ENCODE peak calls at places on chromosomes 3 and 15, in five cellular contexts. Z is mesendoderm, P is tibial nerve, T is left ventricle myocardium inferior, O is ovary. G is an unnamed sample. For H3K27me3 and H3K4me1, the result is how much of the 10 kb centered on the place peaks cover.

GRCh38 chr15:76553564-76553963 is 217.0 kb downstream of the ISL2 start:
- DNase-seq in Z (no peak), P (no peak), T (no peak), O (no peak), G (no peak)

GRCh38 chr3:98110191-98110908 is 20.2 kb upstream of the OR5H1 start:
- DNase-seq in Z (peak), P (no peak), T (no peak), O (no peak), G (no peak)

GRCh38 chr3:10188798-10189556 is 24.3 kb downstream of the IRAK2 start:
- DNase-seq in Z (no peak), P (no peak), T (no peak), O (no peak), G (no peak)

GRCh38 chr3:54967586-54968244 is 39.9 kb upstream of the LRTM1 start:
- DNase-seq in Z (no peak), P (no peak), T (no peak), O (no peak), G (no peak)

GRCh38 chr3:126873416-126873815 is 109.5 kb upstream of the PLXNA1 start:
- DNase-seq in Z (no peak), P (no peak), T (no peak), O (no peak), G (no peak)

GRCh38 chr3:31379598-31379997 is 153.1 kb upstream of the STT3B start:
- DNase-seq in Z (no peak), P (no peak), T (no peak), O (no peak), G (no peak)

GRCh38 chr3:129732200-129732876 is 125.9 kb upstream of the PLXND1 start:
- DNase-seq in Z (no peak), P (no peak), T (no peak), O (no peak), G (no peak)

GRCh38 chr3:15535757-15536156 is 14.3 kb upstream of the COLQ start:
- DNase-seq in Z (no peak), P (no peak), T (no peak), O (no peak), G (no peak)

GRCh38 chr3:59131016-59131771 is 81.4 kb upstream of the CFAP20DC start:
- DNase-seq in Z (no peak), P (no peak), T (no peak), O (no peak), G (no peak)

GRCh38 chr3:114680299-114680698 is 386.5 kb downstream of the TIGIT start:
- DNase-seq in Z (no peak), P (no peak), T (no peak), O (no peak), G (no peak)

GRCh38 chr15:57589276-57590073 is 2.2 kb upstream of the MYZAP start:
- DNase-seq in Z (no peak), P (no peak), T (no peak), O (no peak), G (no peak)

GRCh38 chr3:186021673-186022362 is 84.0 kb upstream of the TRA2B start:
- DNase-seq in Z (peak), P (no peak), T (no peak), O (no peak), G (no peak)

GRCh38 chr3:23807161-23808015 is 1.6 kb downstream of the UBE2E1 start:
- DNase-seq in Z (peak), P (no peak), T (no peak), O (peak), G (no peak)

GRCh38 chr3:37671926-37672325 is 189.8 kb upstream of the CTDSPL start:
- DNase-seq in Z (no peak), P (no peak), T (no peak), O (no peak), G (no peak)

GRCh38 chr15:26070095-26070532 is 207.0 kb upstream of the ATP10A start:
- DNase-seq in Z (no peak), P (no peak), T (no peak), O (no peak), G (no peak)

GRCh38 chr3:45479627-45480026 is 91.3 kb downstream of the LARS2 start:
- DNase-seq in Z (peak), P (no peak), T (no peak), O (no peak), G (no peak)

GRCh38 chr3:7381741-7382140 is 520.8 kb downstream of the GRM7 start:
- DNase-seq in Z (no peak), P (no peak), T (no peak), O (no peak), G (no peak)

GRCh38 chr3:169659858-169660614 is 3.5 kb downstream of the MECOM start:
- DNase-seq in Z (no peak), P (no peak), T (no peak), O (no peak), G (no peak)
- H3K27me3 ChIP-seq in Z (under half), P (half or more), T (half or more), O (under half), G (under half)

GRCh38 chr3:141087071-141087824 is 36.1 kb downstream of the SPSB4 start:
- DNase-seq in Z (no peak), P (no peak), T (no peak), O (no peak), G (no peak)
- H3K4me1 ChIP-seq in Z (under half), P (under half), T (half or more), O (under half), G (under half)

DNA sequence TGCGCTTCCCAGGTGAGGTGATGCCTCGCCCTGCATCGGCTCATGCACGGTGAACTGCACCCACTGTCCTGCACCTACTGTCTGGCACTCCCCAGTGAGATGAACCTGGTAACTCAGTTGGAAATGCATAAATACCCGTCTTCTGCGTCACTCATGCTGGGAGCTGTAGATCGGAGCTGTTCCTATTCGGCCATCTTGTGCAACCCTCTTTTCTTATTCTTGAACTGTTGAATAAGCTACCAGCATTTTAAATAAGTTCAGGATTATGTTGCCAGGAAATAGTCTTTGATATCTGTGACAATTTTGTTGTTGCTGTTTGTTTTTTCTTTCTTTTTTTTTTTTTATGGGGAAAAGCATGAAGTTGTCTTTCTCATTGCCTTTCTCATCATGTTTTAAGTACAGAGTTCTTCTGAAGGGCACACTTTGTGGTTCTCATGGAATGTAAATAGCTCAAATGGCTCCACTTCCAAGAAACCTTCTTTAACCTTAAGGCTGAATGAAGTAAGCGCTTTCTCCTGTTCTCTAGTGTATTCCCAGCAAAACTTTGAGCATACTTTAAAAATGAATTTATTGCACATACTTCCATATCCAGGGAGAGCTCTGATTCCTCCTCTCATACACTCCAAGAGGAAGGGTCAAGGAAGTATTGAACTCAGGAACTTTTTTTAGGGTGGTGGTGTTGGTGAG is 468.0 kb upstream of the TBL1XR1 start:
- DNase-seq in Z (no peak), P (no peak), T (no peak), O (no peak), G (no peak)
- H3K27me3 ChIP-seq in Z (under half), P (under half), T (under half), O (under half), G (under half)

GRCh38 chr3:194373912-194374311 is 4.4 kb upstream of the LRRC15 start:
- DNase-seq in Z (no peak), P (no peak), T (no peak), O (no peak), G (no peak)
- H3K4me1 ChIP-seq in Z (under half), P (under half), T (under half), O (under half), G (under half)

GRCh38 chr3:33897306-33897705 is 98.9 kb downstream of the PDCD6IP start:
- DNase-seq in Z (no peak), P (no peak), T (no peak), O (no peak), G (no peak)

GRCh38 chr3:33887478-33887877 is 89.0 kb downstream of the PDCD6IP start:
- DNase-seq in Z (no peak), P (no peak), T (no peak), O (no peak), G (no peak)

GRCh38 chr3:33895658-33896057 is 97.2 kb downstream of the PDCD6IP start:
- DNase-seq in Z (no peak), P (no peak), T (no peak), O (no peak), G (no peak)

GRCh38 chr3:33889394-33890039 is 91.1 kb downstream of the PDCD6IP start:
- DNase-seq in Z (peak), P (no peak), T (no peak), O (no peak), G (no peak)

DNA sequence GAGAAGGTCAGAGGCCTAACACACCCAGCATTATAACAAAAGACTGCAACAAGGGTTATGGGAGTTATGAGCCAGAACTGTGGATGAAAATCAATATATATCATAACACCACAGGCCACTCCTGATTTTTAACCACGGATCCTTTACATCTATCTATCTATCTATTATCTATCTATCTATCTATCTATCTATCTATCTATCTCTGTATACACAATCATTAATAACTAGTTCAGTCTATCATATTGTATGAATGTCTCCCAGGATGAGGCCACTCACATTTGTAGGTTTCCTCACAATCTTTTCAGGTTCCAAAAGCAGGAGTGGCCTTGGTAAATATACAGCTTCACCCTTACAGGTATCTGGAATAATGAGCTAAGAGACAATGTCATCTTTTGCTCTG is 94.2 kb downstream of the PDCD6IP start:
- DNase-seq in Z (no peak), P (no peak), T (no peak), O (no peak), G (no peak)
- H3K27me3 ChIP-seq in Z (under half), P (under half), T (under half), O (under half), G (under half)

GRCh38 chr3:72077473-72078259 is 292.7 kb upstream of the PROK2 start:
- DNase-seq in Z (no peak), P (no peak), T (no peak), O (no peak), G (no peak)

GRCh38 chr3:72078661-72079368 is 293.9 kb upstream of the PROK2 start:
- DNase-seq in Z (no peak), P (no peak), T (no peak), O (no peak), G (no peak)

GRCh38 chr3:72080800-72081199 is 295.9 kb upstream of the PROK2 start:
- DNase-seq in Z (peak), P (no peak), T (no peak), O (no peak), G (no peak)

GRCh38 chr3:72080101-72080500 is 295.2 kb upstream of the PROK2 start:
- DNase-seq in Z (no peak), P (no peak), T (no peak), O (no peak), G (no peak)

GRCh38 chr3:72079369-72079872 is 294.5 kb upstream of the PROK2 start:
- DNase-seq in Z (no peak), P (no peak), T (no peak), O (no peak), G (no peak)
- H3K4me1 ChIP-seq in Z (under half), P (under half), T (under half), O (under half), G (under half)

GRCh38 chr15:41512078-41512394 is 1.6 kb downstream of the LTK start:
- DNase-seq in Z (no peak), P (no peak), T (no peak), O (no peak), G (no peak)
- H3K27me3 ChIP-seq in Z (under half), P (half or more), T (under half), O (under half), G (under half)

G was measured in right lobe of liver.